ENCODE peak calls at places on chromosomes 11 and 22, in seven cellular contexts. W, I, O, T, R, G and C are unnamed samples.

GRCh38 chr11:58927393-58928081 is 11.8 kb upstream of the GLYATL1 start:
- DNase-seq in I (no peak), G (no peak), O (no peak), R (no peak), T (no peak), W (no peak), C (no peak)

GRCh38 chr11:122976396-122976733 is 5.3 kb downstream of the BSX start:
- DNase-seq in R (no peak), O (no peak), W (no peak), G (no peak), T (no peak), I (no peak), C (no peak)

GRCh38 chr11:64752106-64752970 is 7.4 kb downstream of the PYGM start:
- DNase-seq in W (no peak), O (no peak), R (no peak), I (no peak), G (no peak), T (no peak), C (no peak)

GRCh38 chr11:26234451-26234850 is 97.5 kb upstream of the ANO3 start:
- DNase-seq in R (no peak), I (no peak), G (no peak), W (no peak), O (no peak), T (no peak), C (no peak)

GRCh38 chr11:28274216-28274615 is 166.0 kb downstream of the METTL15 start:
- DNase-seq in T (no peak), R (no peak), I (no peak), G (no peak), O (no peak), W (no peak), C (no peak)

GRCh38 chr22:20545681-20546521 is 38.5 kb downstream of the MED15 start:
- DNase-seq in T (no peak), G (no peak), I (no peak), R (no peak), O (no peak), W (no peak), C (no peak)

GRCh38 chr11:17273668-17274321 is 2.7 kb upstream of the NUCB2 start:
- DNase-seq in G (peak; percentile 76), R (no peak), W (no peak), T (no peak), O (no peak), I (no peak), C (no peak)

GRCh38 chr11:36455658-36456111 is 54.4 kb downstream of the TRAF6 start:
- DNase-seq in I (no peak), O (peak; percentile 52), G (no peak), R (peak; percentile 88), T (no peak), W (peak; percentile 10), C (peak; percentile 91)

GRCh38 chr22:23815781-23816551 is 22.8 kb downstream of the DERL3 start:
- DNase-seq in O (no peak), W (no peak), R (no peak), I (no peak), T (no peak), G (no peak), C (no peak)

GRCh38 chr11:63599211-63600122 is 14.8 kb downstream of the PLAAT3 start:
- DNase-seq in I (no peak), W (no peak), T (no peak), G (no peak), R (no peak), O (no peak), C (peak; percentile 97)

GRCh38 chr11:117946842-117947526 is 17.8 kb upstream of the TMPRSS13 start:
- DNase-seq in T (no peak), O (peak; percentile 88), G (peak; percentile 59), W (no peak), I (peak; percentile 85), R (peak; percentile 79), C (peak; percentile 81)

GRCh38 chr22:44425356-44425755 is 72.7 kb downstream of the RTL6 start:
- DNase-seq in T (no peak), G (no peak), I (no peak), W (no peak), O (no peak), R (no peak), C (no peak)

GRCh38 chr11:35647535-35648092 is 15.0 kb upstream of the TRIM44 start:
- DNase-seq in T (no peak), O (no peak), R (no peak), I (no peak), G (no peak), W (no peak), C (no peak)

DNA sequence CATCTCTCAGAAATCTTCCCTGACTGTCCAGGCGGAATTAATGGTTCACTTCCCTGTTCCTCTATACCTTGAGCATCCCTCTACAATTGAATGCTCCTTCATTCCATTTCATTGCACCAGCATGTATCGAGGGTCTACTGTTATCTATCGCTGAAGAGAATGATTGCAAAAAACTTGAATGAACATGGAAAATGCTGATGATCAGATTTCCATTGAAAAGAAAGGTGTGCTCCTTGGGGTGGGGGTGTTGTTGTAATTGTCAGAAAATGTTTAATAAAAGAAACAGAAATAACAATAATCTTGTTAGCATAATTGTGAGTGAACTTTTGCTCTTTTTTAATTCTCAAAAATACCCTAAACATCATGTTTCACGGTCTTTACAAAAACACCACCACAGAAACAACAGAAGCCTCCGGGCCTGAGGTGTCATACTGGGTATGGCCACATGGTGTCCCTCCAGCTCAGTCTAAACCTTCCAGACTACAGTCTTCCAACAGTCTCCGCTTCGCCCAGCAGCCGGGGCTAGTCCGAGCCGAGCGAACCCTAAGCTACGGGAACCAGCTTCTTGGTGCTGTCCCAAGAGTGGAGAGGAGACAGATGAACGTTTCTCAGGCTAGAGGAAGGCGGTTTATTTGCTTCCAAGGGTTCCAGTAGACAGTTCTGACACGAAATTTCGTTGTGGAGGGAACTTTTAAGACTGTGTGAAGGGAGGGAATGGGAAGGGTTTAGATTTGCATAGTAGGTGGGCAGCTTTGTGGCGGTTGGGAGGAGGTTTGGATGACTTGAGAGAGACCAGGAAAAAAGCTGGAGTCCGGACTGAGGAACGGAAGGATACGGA is 75.8 kb upstream of the ZBED5 start:
- DNase-seq in W (peak; percentile 60), R (peak; percentile 91), G (peak; percentile 80), T (peak; percentile 44), I (peak; percentile 85), O (peak; percentile 95), C (peak; percentile 70)
- TF ChIP-seq POLR2A in W (no peak), R (no peak), G (no peak), T (no peak), I (no peak), O (no peak), C (peak; percentile 26)

DNA sequence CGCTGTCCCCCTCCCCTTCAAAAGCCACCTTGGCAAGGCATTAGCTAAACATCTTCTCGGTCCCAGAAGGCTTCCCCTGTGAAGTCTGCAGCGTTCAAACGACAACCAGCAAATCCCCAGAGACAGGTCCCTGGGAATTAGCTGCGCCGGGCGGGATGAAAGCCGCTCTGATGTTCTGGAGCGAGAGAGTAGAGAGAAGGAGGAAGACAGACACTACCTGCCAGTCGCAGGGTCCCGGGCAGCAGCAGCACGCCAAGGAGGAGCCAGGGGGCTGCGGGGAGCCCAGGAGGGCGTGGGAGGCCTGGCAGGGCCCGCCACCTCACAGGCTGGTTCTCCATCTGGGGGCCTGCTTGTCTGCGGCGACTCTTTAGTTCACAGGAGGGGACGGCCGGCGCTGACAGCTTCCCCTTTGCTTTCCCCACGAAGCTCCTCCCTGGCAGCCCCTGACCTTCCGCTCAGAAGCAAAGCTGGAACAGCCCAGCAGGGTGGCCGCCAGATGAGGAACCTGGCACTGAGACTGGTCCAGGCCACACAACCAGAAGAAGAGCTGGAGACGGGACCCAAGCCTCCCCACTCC is at the start of gene NFAM1:
- DNase-seq in I (no peak), G (no peak), R (no peak), T (no peak), W (no peak), O (no peak), C (no peak)
- TF ChIP-seq POLR2A in I (no peak), G (no peak), R (no peak), T (no peak), W (no peak), O (no peak), C (no peak)

GRCh38 chr22:46013460-46014416 is 36.8 kb upstream of the WNT7B start:
- DNase-seq in G (peak; percentile 83), O (peak; percentile 91), T (peak; percentile 93), I (peak; percentile 89), W (peak; percentile 54), R (peak; percentile 91), C (peak; percentile 79)
- TF ChIP-seq POLR2A in G (peak; percentile 70), O (peak; percentile 49), T (no peak), I (peak; percentile 55), W (peak; percentile 73), R (peak; percentile 12), C (peak; percentile 34)

GRCh38 chr11:67302571-67303131 is 679 bp upstream of the SSH3 start:
- DNase-seq in R (no peak), O (no peak), G (no peak), I (no peak), T (no peak), W (no peak), C (no peak)
- TF ChIP-seq POLR2A in R (no peak), O (no peak), G (no peak), I (no peak), T (no peak), W (no peak), C (no peak)

GRCh38 chr22:41603873-41604332 is 14.3 kb upstream of the PMM1 start:
- DNase-seq in R (no peak), I (no peak), W (no peak), G (peak; percentile 92), T (peak; percentile 54), O (no peak), C (no peak)
- TF ChIP-seq POLR2A in R (no peak), I (no peak), W (no peak), G (no peak), T (no peak), O (no peak), C (no peak)